ENCODE peak calls at places on chromosomes 3 and 15, in six cellular contexts. X, Y, T, N, I and L are unnamed samples.

GRCh38 chr3:196327405-196327804 is 9.4 kb upstream of the DYNLT2B start:
- DNase-seq in T (no peak), Y (no peak), I (no peak), X (no peak), N (no peak), L (no peak)

GRCh38 chr15:40762919-40763800 is 708 bp upstream of the GCHFR start:
- DNase-seq in T (no peak), I (no peak), N (peak), X (peak), Y (peak), L (no peak)

GRCh38 chr15:41832875-41833274 is 5.0 kb downstream of the JMJD7 start:
- DNase-seq in I (no peak), Y (no peak), X (peak), N (no peak), T (no peak), L (no peak)

GRCh38 chr15:81336568-81336967 is 12.6 kb upstream of the STARD5 start:
- DNase-seq in T (no peak), I (peak), N (no peak), Y (peak), X (peak), L (peak)

GRCh38 chr3:157074490-157074889 is 85.5 kb downstream of the CCNL1 start:
- DNase-seq in I (no peak), N (no peak), Y (no peak), T (no peak), X (no peak), L (no peak)

GRCh38 chr3:197260491-197261163 is 37.8 kb downstream of the DLG1 start:
- DNase-seq in N (no peak), Y (no peak), I (no peak), T (no peak), X (no peak), L (no peak)

GRCh38 chr15:89243046-89243690 is 611 bp upstream of the FANCI start:
- DNase-seq in I (no peak), X (peak), T (no peak), N (no peak), Y (peak), L (no peak)

GRCh38 chr15:89442671-89443307 is 53.6 kb downstream of the RHCG start:
- DNase-seq in Y (peak), T (peak), N (peak), I (peak), X (peak), L (peak)

GRCh38 chr15:56496635-56497034 is 31.7 kb upstream of the MNS1 start:
- DNase-seq in Y (peak), X (peak), T (peak), I (peak), N (no peak), L (peak)

GRCh38 chr15:96703087-96703486 is 372.6 kb downstream of the NR2F2 start:
- DNase-seq in T (peak), Y (no peak), X (no peak), I (no peak), N (no peak), L (no peak)